ENCODE peak calls at places on chromosomes 4 and X, in seven cellular contexts. C, B, H, L, E, J and T are unnamed samples.

GRCh38 chrX:120144178-120144844 is 14.1 kb upstream of the RHOXF2 start:
- DNase-seq in L (no peak), J (no peak), E (no peak), B (peak; percentile 28), C (no peak), H (no peak), T (no peak)

GRCh38 chrX:148424570-148424969 is 75.8 kb upstream of the AFF2 start:
- DNase-seq in E (no peak), J (no peak), C (no peak), L (no peak), H (no peak), B (no peak), T (no peak)

GRCh38 chrX:47380268-47380667 is 9.9 kb downstream of the ZNF157 start:
- DNase-seq in J (peak; percentile 38), E (peak; percentile 4), L (peak; percentile 51), H (no peak), B (peak; percentile 31), C (no peak), T (no peak)

GRCh38 chr4:149706942-149707341 is 108.7 kb downstream of the IQCM start:
- DNase-seq in H (no peak), J (no peak), B (no peak), E (no peak), C (no peak), L (no peak), T (no peak)

GRCh38 chr4:126698224-126698623 is 934.5 kb upstream of the INTU start:
- DNase-seq in L (no peak), J (no peak), C (no peak), H (no peak), E (no peak), B (no peak), T (no peak)

GRCh38 chr4:170386974-170387373 is 297.2 kb upstream of the AADAT start:
- DNase-seq in H (no peak), C (no peak), L (no peak), J (no peak), E (no peak), B (no peak), T (no peak)

GRCh38 chr4:51831133-51831532 is 11.8 kb upstream of the DCUN1D4 start:
- DNase-seq in L (peak; percentile 74), E (no peak), H (no peak), C (peak; percentile 47), B (peak; percentile 64), J (peak; percentile 46), T (no peak)

GRCh38 chr4:139619644-139620043 is 46.0 kb upstream of the MGST2 start:
- DNase-seq in L (no peak), H (no peak), B (no peak), C (peak; percentile 55), J (no peak), E (no peak), T (no peak)

GRCh38 chrX:14758029-14758491 is 114.8 kb downstream of the FANCB start:
- DNase-seq in L (no peak), H (no peak), J (no peak), E (no peak), C (no peak), B (no peak), T (no peak)

GRCh38 chr4:141038428-141038827 is 94.8 kb downstream of the RNF150 start:
- DNase-seq in B (no peak), E (no peak), L (no peak), J (no peak), C (no peak), H (no peak), T (no peak)

GRCh38 chr4:99947608-99948007 is 1.2 kb upstream of the DNAJB14 start:
- DNase-seq in E (no peak), B (no peak), C (no peak), J (no peak), H (no peak), L (no peak), T (no peak)

GRCh38 chr4:99945718-99946345 is 586 bp downstream of the DNAJB14 start:
- DNase-seq in H (no peak), B (no peak), J (no peak), L (no peak), E (no peak), C (peak; percentile 14), T (no peak)

GRCh38 chr4:99947190-99947578 is 766 bp upstream of the DNAJB14 start:
- DNase-seq in B (no peak), H (no peak), L (no peak), E (no peak), J (no peak), C (no peak), T (no peak)

GRCh38 chr4:99943904-99944437 is 2.4 kb downstream of the DNAJB14 start:
- DNase-seq in J (no peak), L (no peak), H (no peak), E (no peak), C (no peak), B (no peak), T (no peak)

DNA sequence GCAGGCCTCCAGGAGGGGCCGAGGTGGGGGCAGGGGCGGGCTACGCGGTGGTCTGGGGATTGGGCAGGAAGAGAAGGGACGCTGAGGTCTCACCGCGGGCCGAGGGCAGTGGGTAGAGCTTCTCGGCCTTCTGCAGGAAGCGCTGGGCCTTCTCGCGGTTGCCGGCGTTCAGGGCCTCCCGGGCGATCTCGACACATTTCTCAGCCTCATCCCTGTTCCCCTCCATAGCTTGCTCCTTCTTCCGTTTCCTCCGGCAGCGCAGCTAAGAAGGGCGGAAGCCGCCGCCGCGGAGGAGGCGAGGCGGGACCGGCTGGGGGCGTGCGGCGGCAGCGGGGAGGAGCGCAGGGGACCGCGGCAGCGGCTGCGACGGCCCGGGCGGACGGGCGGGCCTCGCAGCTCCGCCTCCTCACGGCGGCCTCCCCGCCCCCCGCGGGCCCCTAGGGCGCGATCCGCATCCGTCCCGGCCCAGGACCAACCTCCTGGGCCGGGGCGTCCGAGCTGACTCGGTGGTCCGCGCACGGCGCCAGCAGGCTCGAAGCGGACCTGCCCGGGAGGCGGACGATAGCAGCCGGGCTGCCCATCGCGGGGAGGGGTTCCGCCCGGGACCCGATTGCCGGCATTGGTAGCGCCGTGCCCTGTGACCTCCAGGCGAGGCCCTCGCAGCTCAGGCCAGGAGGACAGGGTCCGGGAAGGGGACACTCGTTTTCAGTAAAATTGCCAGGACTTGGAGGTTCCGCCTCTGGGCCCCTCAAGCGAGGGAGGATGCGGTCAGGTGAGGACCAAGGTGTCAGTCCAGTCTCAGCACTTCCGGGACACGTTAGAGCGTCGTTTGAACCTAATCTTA is at the start of gene DNAJB14:
- DNase-seq in E (peak; percentile 48), J (peak; percentile 64), C (peak; percentile 73), B (peak; percentile 75), L (peak; percentile 85), H (peak; percentile 83), T (no peak)
- TF ChIP-seq POLR2A in E (peak; percentile 85), J (no peak), C (peak; percentile 60), B (peak; percentile 48), L (peak; percentile 63), H (no peak), T (peak; percentile 63)

DNA sequence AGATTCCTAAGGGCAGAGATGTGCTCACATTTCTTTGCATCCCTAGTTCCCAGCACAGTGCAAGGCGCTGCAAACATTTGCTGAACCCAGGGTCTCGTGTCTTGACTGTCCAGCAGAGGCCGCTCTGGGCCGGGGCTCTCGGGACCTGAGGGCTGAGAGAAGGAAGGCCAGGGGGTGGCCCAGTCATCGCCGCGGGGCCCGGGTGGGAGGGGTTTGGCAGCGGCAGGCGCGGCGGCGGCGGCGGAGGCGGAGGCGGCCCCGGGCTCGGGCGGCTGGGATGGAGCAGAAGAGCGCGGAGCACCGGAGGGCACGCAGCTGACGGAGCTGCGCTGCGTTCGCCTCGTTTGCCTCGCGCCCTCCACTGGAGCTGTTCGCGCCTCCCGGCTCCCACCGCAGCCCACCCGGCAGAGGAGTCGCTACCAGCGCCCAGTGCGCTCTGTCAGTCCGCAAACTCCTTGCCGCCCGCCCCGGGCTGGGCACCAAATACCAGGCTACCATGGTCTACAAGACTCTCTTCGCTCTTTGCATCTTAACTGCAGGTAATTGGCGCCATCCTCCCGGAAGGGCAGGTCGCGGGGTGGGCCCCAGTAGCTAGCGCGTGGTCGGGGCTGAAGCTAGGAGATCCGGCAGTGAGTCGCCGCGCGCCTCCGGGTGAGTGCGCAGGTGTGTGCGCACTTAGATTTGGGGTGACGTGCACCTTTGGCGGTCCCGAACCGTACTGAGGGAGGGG is at the start of gene PARM1:
- DNase-seq in J (peak; percentile 95), E (peak; percentile 57), H (peak; percentile 92), B (peak; percentile 85), C (peak; percentile 72), L (peak; percentile 97), T (no peak)
- TF ChIP-seq POLR2A in J (peak; percentile 91), E (no peak), H (no peak), B (peak; percentile 82), C (peak; percentile 19), L (peak; percentile 79), T (no peak)

GRCh38 chrX:154411322-154411980 is at the start of gene TAFAZZIN:
- DNase-seq in J (peak; percentile 44), B (peak; percentile 73), L (peak; percentile 84), E (peak; percentile 81), H (peak; percentile 85), C (peak; percentile 80), T (peak; percentile 48)
- TF ChIP-seq POLR2A in J (peak; percentile 56), B (peak; percentile 71), L (peak; percentile 67), E (peak; percentile 83), H (no peak), C (peak; percentile 75), T (peak; percentile 76)

GRCh38 chrX:40158036-40158706 is 60.4 kb upstream of the BCOR start:
- DNase-seq in H (no peak), E (no peak), C (peak; percentile 50), B (peak; percentile 38), L (no peak), J (no peak), T (peak; percentile 38)
- TF ChIP-seq POLR2A in H (no peak), E (no peak), C (peak; percentile 63), B (peak; percentile 25), L (no peak), J (no peak), T (peak; percentile 49)

GRCh38 chr4:40511017-40511614 is 118.5 kb downstream of the RBM47 start:
- DNase-seq in H (no peak), L (no peak), C (no peak), E (no peak), J (peak; percentile 34), B (no peak), T (no peak)
- TF ChIP-seq POLR2A in H (no peak), L (no peak), C (no peak), E (no peak), J (no peak), B (no peak), T (no peak)

GRCh38 chr4:112231779-112232713 is at the start of gene AP1AR:
- DNase-seq in C (peak; percentile 66), J (peak; percentile 70), E (peak; percentile 75), L (peak; percentile 89), B (peak; percentile 86), H (peak; percentile 93), T (peak; percentile 52)
- TF ChIP-seq POLR2A in C (peak; percentile 83), J (peak; percentile 88), E (peak; percentile 89), L (peak; percentile 97), B (peak; percentile 90), H (no peak), T (peak; percentile 74)